ENCODE peak calls at places on chromosomes 6 and 20, in four cellular contexts. One of them, this sample, is unnamed.

GRCh38 chr6:48067148-48067709 is 43.8 kb downstream of the PTCHD4 start:
- DNase-seq in CD8-positive, alpha-beta T cell: no peak
- DNase-seq in mammary epithelial cell: no peak
- DNase-seq in heart right ventricle: no peak
- DNase-seq in this sample: no peak

GRCh38 chr6:234706-235372 is 57.4 kb upstream of the DUSP22 start:
- DNase-seq in heart right ventricle: no peak
- DNase-seq in mammary epithelial cell: no peak
- DNase-seq in CD8-positive, alpha-beta T cell: no peak
- DNase-seq in this sample: no peak

GRCh38 chr6:165988757-165989456 is 178.7 kb downstream of the TBXT start:
- DNase-seq in CD8-positive, alpha-beta T cell: no peak
- DNase-seq in heart right ventricle: peak; percentile 37
- DNase-seq in mammary epithelial cell: no peak
- DNase-seq in this sample: no peak

GRCh38 chr20:33832113-33832853 is 21.1 kb downstream of the CHMP4B start:
- DNase-seq in CD8-positive, alpha-beta T cell: no peak
- DNase-seq in mammary epithelial cell: no peak
- DNase-seq in heart right ventricle: no peak
- DNase-seq in this sample: no peak

GRCh38 chr6:116229287-116229913 is 24.5 kb downstream of the TSPYL4 start:
- DNase-seq in CD8-positive, alpha-beta T cell: no peak
- DNase-seq in mammary epithelial cell: no peak
- DNase-seq in heart right ventricle: peak; percentile 80
- DNase-seq in this sample: peak; percentile 45

GRCh38 chr6:13923527-13924145 is 1.1 kb upstream of the RNF182 start:
- DNase-seq in mammary epithelial cell: no peak
- DNase-seq in heart right ventricle: no peak
- DNase-seq in CD8-positive, alpha-beta T cell: no peak
- DNase-seq in this sample: no peak

GRCh38 chr6:142728367-142728766 is 216.6 kb downstream of the HIVEP2 start:
- DNase-seq in mammary epithelial cell: peak; percentile 14
- DNase-seq in CD8-positive, alpha-beta T cell: no peak
- DNase-seq in heart right ventricle: no peak
- DNase-seq in this sample: no peak

GRCh38 chr6:131717815-131718214 is 7.0 kb upstream of the CTAGE9 start:
- DNase-seq in CD8-positive, alpha-beta T cell: no peak
- DNase-seq in mammary epithelial cell: peak; percentile 70
- DNase-seq in heart right ventricle: no peak
- DNase-seq in this sample: no peak

GRCh38 chr6:63066053-63066704 is 145.1 kb upstream of the FKBP1C start:
- DNase-seq in CD8-positive, alpha-beta T cell: no peak
- DNase-seq in mammary epithelial cell: peak; percentile 2
- DNase-seq in heart right ventricle: no peak
- DNase-seq in this sample: no peak

GRCh38 chr20:32787168-32787567 is 25.0 kb downstream of the DNMT3B start:
- DNase-seq in CD8-positive, alpha-beta T cell: no peak
- DNase-seq in heart right ventricle: no peak
- DNase-seq in mammary epithelial cell: no peak
- DNase-seq in this sample: no peak

GRCh38 chr6:100099189-100100074 is 105.4 kb upstream of the MCHR2 start:
- DNase-seq in CD8-positive, alpha-beta T cell: no peak
- DNase-seq in heart right ventricle: no peak
- DNase-seq in mammary epithelial cell: no peak
- DNase-seq in this sample: peak; percentile 24

GRCh38 chr20:14568225-14568624 is 230.8 kb upstream of the FLRT3 start:
- DNase-seq in heart right ventricle: no peak
- DNase-seq in mammary epithelial cell: peak; percentile 37
- DNase-seq in CD8-positive, alpha-beta T cell: no peak
- DNase-seq in this sample: no peak

GRCh38 chr20:39885975-39886649 is 802.9 kb downstream of the MAFB start:
- DNase-seq in heart right ventricle: peak; percentile 51
- DNase-seq in mammary epithelial cell: peak; percentile 61
- DNase-seq in CD8-positive, alpha-beta T cell: no peak
- DNase-seq in this sample: peak; percentile 22

GRCh38 chr20:22561965-22562581 is 22.3 kb downstream of the FOXA2 start:
- DNase-seq in heart right ventricle: no peak
- DNase-seq in CD8-positive, alpha-beta T cell: no peak
- DNase-seq in mammary epithelial cell: no peak
- DNase-seq in this sample: no peak
- H3K27ac ChIP-seq in heart right ventricle: no peak overlapping the region
- H3K27ac ChIP-seq in CD8-positive, alpha-beta T cell: no peak overlapping the region
- H3K27ac ChIP-seq in mammary epithelial cell: no peak overlapping the region
- H3K27ac ChIP-seq in this sample: no peak overlapping the region

GRCh38 chr6:148497717-148498116 is 155.1 kb downstream of the SASH1 start:
- DNase-seq in mammary epithelial cell: no peak
- DNase-seq in heart right ventricle: no peak
- DNase-seq in CD8-positive, alpha-beta T cell: no peak
- DNase-seq in this sample: no peak
- TF ChIP-seq CTCF in mammary epithelial cell: no peak
- TF ChIP-seq CTCF in heart right ventricle: no peak
- TF ChIP-seq CTCF in CD8-positive, alpha-beta T cell: no peak
- TF ChIP-seq CTCF in this sample: no peak

GRCh38 chr6:36418558-36418957 is 24.1 kb downstream of the PXT1 start:
- DNase-seq in mammary epithelial cell: peak; percentile 47
- DNase-seq in CD8-positive, alpha-beta T cell: no peak
- DNase-seq in heart right ventricle: no peak
- DNase-seq in this sample: no peak
- H3K27ac ChIP-seq in mammary epithelial cell: no peak overlapping the region
- H3K27ac ChIP-seq in CD8-positive, alpha-beta T cell: no peak overlapping the region
- H3K27ac ChIP-seq in heart right ventricle: no peak overlapping the region
- H3K27ac ChIP-seq in this sample: no peak overlapping the region

DNA sequence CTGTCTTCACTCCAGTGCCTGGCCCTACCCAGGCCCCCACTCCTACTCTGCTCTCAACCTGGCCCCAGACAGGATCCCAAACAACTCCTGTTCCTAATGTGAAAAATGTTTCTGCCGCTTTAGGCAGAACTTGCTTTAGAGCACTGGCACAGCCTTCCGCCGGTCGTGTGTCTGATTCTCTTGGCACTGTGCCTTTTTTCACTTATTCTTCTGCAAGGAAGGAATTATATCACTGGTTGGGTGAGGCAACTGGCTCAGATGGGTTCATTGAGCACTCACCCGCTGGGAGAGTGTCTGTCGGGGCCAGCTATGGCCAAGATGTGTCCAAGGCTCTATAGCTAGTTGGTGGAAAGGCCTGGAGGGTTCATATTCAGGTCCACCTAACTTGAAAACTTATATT is 33.6 kb upstream of the HLA-A start:
- DNase-seq in heart right ventricle: no peak
- DNase-seq in CD8-positive, alpha-beta T cell: no peak
- DNase-seq in mammary epithelial cell: no peak
- DNase-seq in this sample: no peak
- TF ChIP-seq CTCF in heart right ventricle: no peak
- TF ChIP-seq CTCF in CD8-positive, alpha-beta T cell: no peak
- TF ChIP-seq CTCF in mammary epithelial cell: no peak
- TF ChIP-seq CTCF in this sample: no peak

GRCh38 chr20:47332381-47333206 is 23.9 kb downstream of the ZMYND8 start:
- DNase-seq in heart right ventricle: no peak
- DNase-seq in mammary epithelial cell: no peak
- DNase-seq in CD8-positive, alpha-beta T cell: no peak
- DNase-seq in this sample: no peak
- H3K27ac ChIP-seq in heart right ventricle: no peak overlapping the region
- H3K27ac ChIP-seq in mammary epithelial cell: peak overlapping the region; percentile 57
- H3K27ac ChIP-seq in CD8-positive, alpha-beta T cell: no peak overlapping the region
- H3K27ac ChIP-seq in this sample: peak overlapping the region; percentile 100

DNA sequence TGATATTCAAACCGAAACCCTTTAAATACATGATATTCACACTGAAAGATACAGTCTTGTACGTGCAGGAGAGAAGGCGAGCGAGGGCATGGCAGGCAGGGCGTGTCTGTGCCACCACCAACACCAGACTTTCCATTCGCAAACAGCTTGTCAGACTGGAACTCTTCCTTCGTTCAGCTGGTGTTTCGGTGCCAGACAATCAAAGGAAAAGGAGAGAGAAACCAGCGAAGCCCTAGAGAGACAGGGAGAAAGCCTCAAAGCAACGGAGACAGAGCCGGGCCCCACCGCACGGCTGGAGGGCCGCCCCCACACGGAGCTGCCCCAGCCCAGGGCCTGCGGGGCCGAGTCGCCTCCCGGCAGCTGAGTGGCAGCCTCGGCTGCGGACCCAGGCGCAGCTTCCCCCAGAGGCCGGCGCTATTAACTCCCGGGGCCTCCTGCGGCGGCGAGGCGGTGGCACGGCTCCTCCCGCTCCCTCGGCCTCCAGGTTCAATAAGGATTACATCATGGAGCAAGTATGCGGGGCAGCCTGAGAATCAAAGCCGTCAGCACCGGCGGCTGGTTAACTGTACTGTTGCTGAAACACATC is 32.1 kb upstream of the NR2E1 start:
- DNase-seq in heart right ventricle: peak; percentile 53
- DNase-seq in CD8-positive, alpha-beta T cell: no peak
- DNase-seq in mammary epithelial cell: peak; percentile 68
- DNase-seq in this sample: peak; percentile 83
- TF ChIP-seq CTCF in heart right ventricle: peak; percentile 25
- TF ChIP-seq CTCF in CD8-positive, alpha-beta T cell: no peak
- TF ChIP-seq CTCF in mammary epithelial cell: no peak
- TF ChIP-seq CTCF in this sample: peak; percentile 10